ENCODE peak calls at places on chromosomes 11 and 22, in five cellular contexts. R, D, Q, A and X are unnamed samples.

GRCh38 chr11:65418431-65418680 is 4.2 kb upstream of the NEAT1 start:
- DNase-seq in R (no peak), D (no peak), Q (peak; percentile 73), A (no peak), X (peak; percentile 79)

GRCh38 chr11:19938051-19938856 is 222.0 kb downstream of the DBX1 start:
- DNase-seq in R (peak; percentile 29), D (peak; percentile 69), Q (peak; percentile 38), A (peak; percentile 40), X (peak; percentile 27)

GRCh38 chr11:74648894-74649293 is 56.5 kb downstream of the POLD3 start:
- DNase-seq in R (no peak), D (no peak), Q (no peak), A (no peak), X (no peak)

GRCh38 chr22:45246060-45246985 is 5.6 kb upstream of the KIAA0930 start:
- DNase-seq in R (no peak), D (peak; percentile 88), Q (no peak), A (peak; percentile 41), X (no peak)

GRCh38 chr11:132054822-132055221 is 684.4 kb downstream of the NTM start:
- DNase-seq in R (no peak), D (no peak), Q (no peak), A (no peak), X (no peak)

GRCh38 chr11:99370557-99371200 is 349.9 kb downstream of the CNTN5 start:
- DNase-seq in R (peak; percentile 40), D (no peak), Q (peak; percentile 50), A (peak; percentile 28), X (peak; percentile 57)

GRCh38 chr11:35281169-35281591 is 138.2 kb downstream of the SLC1A2 start:
- DNase-seq in R (no peak), D (no peak), Q (no peak), A (no peak), X (no peak)

GRCh38 chr22:42884616-42885375 is 27.7 kb upstream of the ARFGAP3 start:
- DNase-seq in R (no peak), D (no peak), Q (no peak), A (no peak), X (no peak)

GRCh38 chr11:67303132-67303988 is at the start of gene SSH3:
- DNase-seq in R (peak; percentile 83), D (peak; percentile 71), Q (no peak), A (peak; percentile 81), X (peak; percentile 83)

GRCh38 chr22:21947040-21948014 is 5.3 kb downstream of the PPM1F start:
- DNase-seq in R (no peak), D (no peak), Q (no peak), A (no peak), X (no peak)
- H3K4me1 ChIP-seq in R (peaks cover 69% of the 10 kb centered on the region), D (peaks cover 12% of the 10 kb centered on the region), Q (no peaks in the 10 kb centered on the region), A (peaks cover 53% of the 10 kb centered on the region), X (peaks cover 98% of the 10 kb centered on the region)

GRCh38 chr11:27390959-27391326 is 27.9 kb upstream of the CCDC34 start:
- DNase-seq in R (no peak), D (no peak), Q (no peak), A (no peak), X (no peak)
- H3K9me3 ChIP-seq in R (no peaks in the 10 kb centered on the region), D (no peaks in the 10 kb centered on the region), Q (no peaks in the 10 kb centered on the region), A (no peaks in the 10 kb centered on the region), X (no peaks in the 10 kb centered on the region)

GRCh38 chr11:57604289-57605010 is 7.0 kb downstream of the SERPING1 start:
- DNase-seq in R (no peak), D (no peak), Q (no peak), A (no peak), X (no peak)
- H3K27ac ChIP-seq in R (no peak overlapping the region), D (no peak overlapping the region), Q (no peak overlapping the region), A (no peak overlapping the region), X (no peak overlapping the region)

GRCh38 chr11:1508986-1509385 is 22.4 kb upstream of the MOB2 start:
- DNase-seq in R (no peak), D (no peak), Q (no peak), A (no peak), X (peak; percentile 10)

GRCh38 chr11:1509626-1510255 is 23.2 kb upstream of the MOB2 start:
- DNase-seq in R (no peak), D (no peak), Q (no peak), A (no peak), X (peak; percentile 9)

GRCh38 chr11:1506981-1507380 is 20.4 kb upstream of the MOB2 start:
- DNase-seq in R (no peak), D (no peak), Q (no peak), A (no peak), X (peak; percentile 10)

GRCh38 chr11:1507381-1508140 is 21.0 kb upstream of the MOB2 start:
- DNase-seq in R (peak; percentile 62), D (no peak), Q (no peak), A (no peak), X (peak; percentile 58)

GRCh38 chr11:1508491-1508891 is 21.9 kb upstream of the MOB2 start:
- DNase-seq in R (no peak), D (no peak), Q (no peak), A (no peak), X (peak; percentile 9)
- H3K4me1 ChIP-seq in R (peaks cover 67% of the 10 kb centered on the region), D (peaks cover 3% of the 10 kb centered on the region), Q (no peaks in the 10 kb centered on the region), A (peaks cover 64% of the 10 kb centered on the region), X (peaks cover 74% of the 10 kb centered on the region)

GRCh38 chr22:49639956-49640355 is 187.7 kb downstream of the BRD1 start:
- DNase-seq in R (no peak), D (no peak), Q (no peak), A (no peak), X (no peak)
- H3K9me3 ChIP-seq in R (no peaks in the 10 kb centered on the region), D (no peaks in the 10 kb centered on the region), Q (no peaks in the 10 kb centered on the region), A (no peaks in the 10 kb centered on the region), X (no peaks in the 10 kb centered on the region)

DNA sequence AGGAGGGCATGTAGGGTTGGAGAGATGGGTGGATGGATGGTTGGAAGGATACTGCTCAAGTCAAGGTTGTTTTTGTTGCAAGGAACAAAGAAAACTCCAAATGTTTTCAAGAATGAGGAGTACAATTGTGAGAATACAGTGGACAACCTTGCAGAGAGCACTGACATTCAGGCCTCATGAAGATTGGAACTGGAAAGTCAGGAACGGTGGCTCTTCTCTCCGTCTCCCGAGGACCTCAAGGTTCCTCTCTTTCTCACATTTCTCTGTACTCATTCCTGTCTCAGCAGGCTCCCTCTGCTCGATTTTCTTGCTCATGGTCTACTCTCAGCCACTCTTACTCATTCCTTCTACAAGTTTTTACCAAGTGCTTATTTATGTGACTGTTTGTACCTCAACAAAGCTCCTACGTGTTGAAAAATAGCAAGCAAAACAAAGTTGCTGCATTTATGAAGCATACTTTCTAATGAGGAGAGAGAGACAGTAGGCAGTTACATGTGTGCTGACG is 97.6 kb downstream of the SWAP70 start:
- DNase-seq in R (no peak), D (no peak), Q (no peak), A (no peak), X (no peak)
- H3K27ac ChIP-seq in R (no peak overlapping the region), D (no peak overlapping the region), Q (no peak overlapping the region), A (peak overlapping the region; percentile 90), X (no peak overlapping the region)